ENCODE peak calls at places on chromosomes 11 and 22, in seven cellular contexts. J, M, Z, O, H, V and L are unnamed samples.
A peak's percentile ranks its signal among the peaks of the same experiment; 100 is the strongest.

GRCh38 chr11:12802418-12803085 is 128.3 kb downstream of the TEAD1 start:
- DNase-seq in J (no peak), M (no peak), H (no peak), Z (peak; percentile 98), O (peak; percentile 28), V (no peak), L (no peak)

GRCh38 chr11:125390949-125391348 is 105.1 kb downstream of the FEZ1 start:
- DNase-seq in O (no peak), J (no peak), V (no peak), Z (no peak), H (no peak), M (no peak), L (no peak)

GRCh38 chr11:94675239-94675638 is 92.9 kb upstream of the AMOTL1 start:
- DNase-seq in Z (no peak), H (no peak), M (no peak), J (no peak), V (no peak), O (no peak), L (no peak)

GRCh38 chr11:492416-493226 is 14.4 kb downstream of the RNH1 start:
- DNase-seq in O (no peak), J (no peak), Z (no peak), M (no peak), H (no peak), V (no peak), L (no peak)

GRCh38 chr11:103581680-103582265 is 454.7 kb upstream of the DDI1 start:
- DNase-seq in J (no peak), O (no peak), V (no peak), H (no peak), M (no peak), Z (peak; percentile 46), L (no peak)

GRCh38 chr11:32103941-32104340 is 13.1 kb downstream of the RCN1 start:
- DNase-seq in V (no peak), M (no peak), J (no peak), H (no peak), O (no peak), Z (no peak), L (no peak)

GRCh38 chr11:103877221-103877620 is 159.2 kb upstream of the DDI1 start:
- DNase-seq in M (no peak), O (no peak), V (no peak), H (no peak), Z (no peak), J (no peak), L (peak; percentile 17)

GRCh38 chr22:25390297-25391240 is 171.1 kb downstream of the CRYBB2 start:
- DNase-seq in V (no peak), H (no peak), J (no peak), M (no peak), O (peak; percentile 62), Z (no peak), L (peak; percentile 32)

GRCh38 chr11:30471244-30471643 is 114.9 kb downstream of the MPPED2 start:
- DNase-seq in V (no peak), O (no peak), J (no peak), Z (no peak), M (no peak), H (no peak), L (no peak)

GRCh38 chr11:10314199-10315072 is 9.6 kb downstream of the ADM start:
- DNase-seq in M (no peak), Z (no peak), O (peak; percentile 61), H (no peak), V (no peak), J (no peak), L (peak; percentile 77)

GRCh38 chr22:40190501-40190900 is 12.8 kb downstream of the TNRC6B start:
- DNase-seq in M (no peak), J (no peak), O (no peak), V (no peak), Z (no peak), H (no peak), L (no peak)

GRCh38 chr11:107844041-107844440 is 14.5 kb downstream of the SLC35F2 start:
- DNase-seq in H (no peak), Z (peak; percentile 81), V (no peak), M (no peak), O (no peak), J (peak; percentile 45), L (no peak)

GRCh38 chr11:1406571-1407485 is 17.1 kb downstream of the BRSK2 start:
- DNase-seq in J (no peak), O (no peak), M (no peak), H (no peak), Z (no peak), V (no peak), L (no peak)

GRCh38 chr11:911031-911889 is 650 bp upstream of the CHID1 start:
- DNase-seq in Z (peak; percentile 43), M (no peak), V (peak; percentile 28), O (peak; percentile 18), H (no peak), J (no peak), L (no peak)

GRCh38 chr11:44752727-44753126 is 26.0 kb downstream of the TSPAN18 start:
- DNase-seq in V (no peak), Z (no peak), O (no peak), H (no peak), J (no peak), M (no peak), L (no peak)

GRCh38 chr11:46272816-46273427 is 4.5 kb upstream of the CREB3L1 start:
- DNase-seq in M (no peak), V (no peak), J (no peak), Z (peak; percentile 48), H (peak; percentile 45), O (no peak), L (no peak)

GRCh38 chr22:44737414-44738346 is 14.7 kb upstream of the ARHGAP8 start:
- DNase-seq in J (no peak), H (no peak), M (no peak), V (no peak), Z (no peak), O (no peak), L (no peak)

GRCh38 chr22:24383061-24383460 is 44.3 kb upstream of the ADORA2A start:
- DNase-seq in V (no peak), J (no peak), M (no peak), Z (no peak), O (no peak), H (no peak), L (no peak)

GRCh38 chr22:32587449-32587848 is 112.8 kb downstream of the FBXO7 start:
- DNase-seq in M (no peak), V (no peak), J (no peak), Z (no peak), O (no peak), H (peak; percentile 69), L (no peak)

GRCh38 chr22:45183974-45184373 is 20.2 kb downstream of the NUP50 start:
- DNase-seq in Z (no peak), V (no peak), M (no peak), J (no peak), H (no peak), O (no peak), L (no peak)

GRCh38 chr11:122601131-122602125 is 54.1 kb upstream of the UBASH3B start:
- DNase-seq in M (no peak), V (no peak), O (no peak), Z (no peak), J (no peak), H (peak; percentile 25), L (no peak)

GRCh38 chr11:78737891-78738290 is 163.2 kb upstream of the NARS2 start:
- DNase-seq in Z (no peak), J (no peak), V (no peak), O (no peak), H (no peak), M (no peak), L (no peak)